ENCODE peak calls at places on chromosomes 16 and 17, in five cellular contexts. S is neural crest cell, M is DMS79 treated with DMSO at 0.1 percent for 48 hours, O is RWPE1, W is SK-MEL-5. F is an unnamed sample.

GRCh38 chr17:66904760-66905637 is 59.5 kb upstream of the CACNG4 start:
- DNase-seq in S (no peak), M (peak), O (peak), W (no peak), F (no peak)

GRCh38 chr16:8730335-8730915 is 56.0 kb downstream of the ABAT start:
- DNase-seq in S (no peak), M (peak), O (peak), W (no peak), F (no peak)

GRCh38 chr16:78791926-78792325 is 692.5 kb downstream of the WWOX start:
- DNase-seq in S (no peak), M (no peak), O (no peak), W (no peak), F (no peak)

GRCh38 chr16:28910046-28911031 is 14.7 kb downstream of the RABEP2 start:
- DNase-seq in S (no peak), M (peak), O (peak), W (no peak), F (no peak)

GRCh38 chr17:17696871-17697633 is 15.8 kb downstream of the RAI1 start:
- DNase-seq in S (no peak), M (no peak), O (no peak), W (no peak), F (no peak)

GRCh38 chr17:78828470-78829185 is 12.0 kb downstream of the USP36 start:
- DNase-seq in S (no peak), M (no peak), O (peak), W (peak), F (no peak)

GRCh38 chr17:58231644-58232043 is 6.7 kb upstream of the LPO start:
- DNase-seq in S (no peak), M (no peak), O (no peak), W (no peak), F (no peak)

GRCh38 chr17:9218068-9218635 is 196.8 kb downstream of the NTN1 start:
- DNase-seq in S (no peak), M (no peak), O (no peak), W (no peak), F (no peak)

GRCh38 chr16:73082608-73083007 is 34.7 kb upstream of the ZFHX3 start:
- DNase-seq in S (no peak), M (no peak), O (peak), W (peak), F (no peak)

GRCh38 chr17:66807182-66807581 is 27.7 kb upstream of the CACNG5 start:
- DNase-seq in S (no peak), M (peak), O (no peak), W (no peak), F (no peak)

GRCh38 chr17:69561462-69561861 is 147.0 kb downstream of the MAP2K6 start:
- DNase-seq in S (no peak), M (no peak), O (no peak), W (no peak), F (no peak)

GRCh38 chr17:58344047-58344790 is 7.8 kb downstream of the SUPT4H1 start:
- DNase-seq in S (no peak), M (peak), O (no peak), W (no peak), F (no peak)

GRCh38 chr16:70430667-70431536 is 8.0 kb downstream of the ST3GAL2 start:
- DNase-seq in S (no peak), M (no peak), O (no peak), W (no peak), F (no peak)

GRCh38 chr16:566475-567361 is at the start of gene NHLRC4:
- DNase-seq in S (peak), M (no peak), O (peak), W (peak), F (peak)

F was measured in frontal cortex.